ENCODE peak calls at places on chromosome 14, in five cellular contexts. W, O, G, P and S are unnamed samples.

GRCh38 chr14:104228221-104228620 is 89.8 kb downstream of the KIF26A start:
- DNase-seq in P (peak; percentile 20), G (no peak), O (no peak), W (no peak), S (no peak)

GRCh38 chr14:92185559-92185958 is 63.8 kb downstream of the CPSF2 start:
- DNase-seq in G (no peak), O (no peak), W (no peak), P (no peak), S (no peak)

GRCh38 chr14:59869381-59870255 is 958 bp downstream of the RTN1 start:
- DNase-seq in G (no peak), P (peak; percentile 78), O (no peak), W (no peak), S (no peak)

GRCh38 chr14:68027276-68027675 is 207.7 kb downstream of the RAD51B start:
- DNase-seq in G (no peak), P (no peak), W (no peak), O (no peak), S (no peak)

GRCh38 chr14:32694795-32695449 is 243.8 kb upstream of the NPAS3 start:
- DNase-seq in W (no peak), P (no peak), O (no peak), G (no peak), S (no peak)

GRCh38 chr14:90645842-90646443 is 170.3 kb downstream of the TTC7B start:
- DNase-seq in G (no peak), P (no peak), O (no peak), W (peak; percentile 9), S (no peak)

GRCh38 chr14:59254146-59254910 is 65.9 kb downstream of the DAAM1 start:
- DNase-seq in G (peak; percentile 16), W (no peak), O (no peak), P (no peak), S (peak; percentile 74)

GRCh38 chr14:38210587-38211257 is 3.0 kb downstream of the SSTR1 start:
- DNase-seq in W (no peak), O (no peak), G (no peak), P (peak; percentile 56), S (peak; percentile 15)

GRCh38 chr14:85466678-85467077 is 63.3 kb upstream of the FLRT2 start:
- DNase-seq in P (no peak), G (no peak), O (no peak), W (no peak), S (no peak)

GRCh38 chr14:64671591-64671990 is 32.6 kb upstream of the PLEKHG3 start:
- DNase-seq in W (peak; percentile 80), O (peak; percentile 58), G (peak; percentile 46), P (no peak), S (no peak)

GRCh38 chr14:73232984-73233383 is 4.3 kb upstream of the PAPLN start:
- DNase-seq in O (no peak), G (no peak), W (no peak), P (no peak), S (no peak)

GRCh38 chr14:95025218-95025617 is 132.1 kb downstream of the DICER1 start:
- DNase-seq in G (no peak), P (no peak), O (no peak), W (no peak), S (no peak)

GRCh38 chr14:74952697-74953484 is 2.5 kb downstream of the PGF start:
- DNase-seq in O (no peak), P (peak; percentile 58), G (no peak), W (no peak), S (no peak)

GRCh38 chr14:64873506-64874220 is 6.0 kb downstream of the SPTB start:
- DNase-seq in P (no peak), W (no peak), G (no peak), O (no peak), S (no peak)

GRCh38 chr14:35897616-35898111 is 71.5 kb downstream of the BRMS1L start:
- DNase-seq in P (no peak), G (no peak), O (no peak), W (no peak), S (no peak)